ENCODE peak calls at places on chromosomes 4 and X, in six cellular contexts. U is naive thymus-derived CD4-positive, alpha-beta T cell; A is NCI-H1105; P is mucosa of descending colon; L is sciatic nerve; D is H4. X is an unnamed sample.

GRCh38 chrX:43644124-43644701 is 11.9 kb upstream of the MAOA start:
- DNase-seq in U (no peak), A (no peak), P (no peak), L (no peak), D (peak; percentile 74), X (no peak)

GRCh38 chr4:11042760-11043159 is 358.2 kb upstream of the CLNK start:
- DNase-seq in U (no peak), A (no peak), P (no peak), L (no peak), D (no peak), X (no peak)

GRCh38 chr4:1718095-1718850 is 2.9 kb downstream of the TMEM129 start:
- DNase-seq in U (no peak), A (no peak), P (no peak), L (no peak), D (peak; percentile 8), X (no peak)

GRCh38 chr4:186642998-186643397 is 80.7 kb downstream of the FAT1 start:
- DNase-seq in U (no peak), A (no peak), P (no peak), L (no peak), D (no peak), X (no peak)

GRCh38 chr4:71210831-71211230 is 128.0 kb upstream of the SLC4A4 start:
- DNase-seq in U (no peak), A (no peak), P (no peak), L (no peak), D (no peak), X (no peak)

GRCh38 chrX:130110379-130111219 is at the start of gene ELF4:
- DNase-seq in U (peak; percentile 56), A (peak; percentile 27), P (peak; percentile 77), L (no peak), D (peak; percentile 44), X (peak; percentile 9)

GRCh38 chr4:2135083-2135482 is 76.0 kb downstream of the NAT8L start:
- DNase-seq in U (no peak), A (no peak), P (no peak), L (no peak), D (peak; percentile 71), X (no peak)

GRCh38 chr4:1683903-1684755 is at the start of gene FAM53A:
- DNase-seq in U (peak; percentile 99), A (peak; percentile 68), P (peak; percentile 94), L (peak; percentile 96), D (peak; percentile 69), X (peak; percentile 38)

GRCh38 chrX:45781901-45782553 is 581.4 kb upstream of the DIPK2B start:
- DNase-seq in U (no peak), A (no peak), P (no peak), L (no peak), D (peak; percentile 80), X (no peak)

GRCh38 chr4:169249214-169249973 is 21.4 kb downstream of the SH3RF1 start:
- DNase-seq in U (no peak), A (no peak), P (no peak), L (no peak), D (no peak), X (no peak)

GRCh38 chrX:142686653-142687283 is 339.0 kb upstream of the SPANXN4 start:
- DNase-seq in U (no peak), A (no peak), P (no peak), L (no peak), D (no peak), X (no peak)

GRCh38 chr4:83219344-83219990 is 65.1 kb downstream of the COQ2 start:
- DNase-seq in U (peak; percentile 60), A (peak; percentile 64), P (no peak), L (no peak), D (no peak), X (no peak)

GRCh38 chr4:173528378-173529321 is 1.4 kb downstream of the HAND2 start:
- DNase-seq in U (no peak), A (no peak), P (no peak), L (no peak), D (no peak), X (no peak)

GRCh38 chr4:30945586-30945985 is 225.4 kb downstream of the PCDH7 start:
- DNase-seq in U (no peak), A (no peak), P (no peak), L (no peak), D (peak; percentile 46), X (no peak)

GRCh38 chrX:84168095-84168494 is 19.9 kb downstream of the RPS6KA6 start:
- DNase-seq in U (no peak), A (no peak), P (no peak), L (no peak), D (no peak), X (no peak)

GRCh38 chr4:22897520-22898108 is 204.9 kb downstream of the GBA3 start:
- DNase-seq in U (no peak), A (no peak), P (no peak), L (no peak), D (peak; percentile 40), X (no peak)

GRCh38 chr4:113979973-113980615 is 647 bp upstream of the ARSJ start:
- DNase-seq in U (no peak), A (no peak), P (no peak), L (no peak), D (no peak), X (no peak)

GRCh38 chrX:76148753-76149152 is 24.1 kb upstream of the PBDC1 start:
- DNase-seq in U (peak; percentile 25), A (no peak), P (peak; percentile 63), L (no peak), D (peak; percentile 48), X (no peak)

GRCh38 chr4:150106886-150107285 is 28.6 kb downstream of the DCLK2 start:
- DNase-seq in U (no peak), A (no peak), P (no peak), L (no peak), D (peak; percentile 25), X (no peak)

X was measured in esophagus squamous epithelium.